ENCODE peak calls at places on chromosomes 7 and 10, in eight cellular contexts. P is kidney, B is colonic mucosa, U is PC-9, D is GM12878, T is body of pancreas, C is IMR-90, Z is GM23248. V is an unnamed sample.
A peak's percentile ranks its signal among the peaks of the same experiment; 100 is the strongest.

GRCh38 chr10:103855424-103855823 is at the start of gene SH3PXD2A:
- DNase-seq in P (no peak), B (no peak), U (peak; percentile 37), D (no peak), T (peak; percentile 48), C (no peak), Z (peak; percentile 64), V (peak; percentile 74)

GRCh38 chr10:29603516-29603915 is 31.3 kb downstream of the SVIL start:
- DNase-seq in P (no peak), B (no peak), U (no peak), D (no peak), T (no peak), C (no peak), Z (no peak), V (no peak)

GRCh38 chr7:24591152-24591551 is 17.9 kb downstream of the PALS2 start:
- DNase-seq in P (no peak), B (no peak), U (no peak), D (no peak), T (no peak), C (no peak), Z (no peak), V (no peak)

GRCh38 chr10:108039821-108040584 is 875.5 kb upstream of the SORCS1 start:
- DNase-seq in P (no peak), B (no peak), U (no peak), D (no peak), T (no peak), C (no peak), Z (no peak), V (no peak)

GRCh38 chr7:43655584-43655983 is 72.7 kb downstream of the STK17A start:
- DNase-seq in P (no peak), B (no peak), U (no peak), D (no peak), T (no peak), C (no peak), Z (no peak), V (no peak)

GRCh38 chr10:70880077-70880534 is 8.3 kb downstream of the PCBD1 start:
- DNase-seq in P (peak; percentile 80), B (peak; percentile 86), U (peak; percentile 76), D (peak; percentile 32), T (peak; percentile 84), C (peak; percentile 79), Z (peak; percentile 82), V (peak; percentile 77)

GRCh38 chr10:124665091-124665490 is 79.1 kb downstream of the FAM53B start:
- DNase-seq in P (no peak), B (no peak), U (no peak), D (no peak), T (no peak), C (no peak), Z (no peak), V (no peak)

GRCh38 chr10:79488303-79488702 is 24.0 kb upstream of the EIF5AL1 start:
- DNase-seq in P (peak; percentile 90), B (peak; percentile 49), U (peak; percentile 80), D (no peak), T (peak; percentile 36), C (peak; percentile 92), Z (peak; percentile 96), V (no peak)

GRCh38 chr7:25857376-25858067 is 294.5 kb upstream of the NFE2L3 start:
- DNase-seq in P (peak; percentile 87), B (peak; percentile 92), U (no peak), D (no peak), T (no peak), C (peak; percentile 55), Z (peak; percentile 83), V (no peak)

DNA sequence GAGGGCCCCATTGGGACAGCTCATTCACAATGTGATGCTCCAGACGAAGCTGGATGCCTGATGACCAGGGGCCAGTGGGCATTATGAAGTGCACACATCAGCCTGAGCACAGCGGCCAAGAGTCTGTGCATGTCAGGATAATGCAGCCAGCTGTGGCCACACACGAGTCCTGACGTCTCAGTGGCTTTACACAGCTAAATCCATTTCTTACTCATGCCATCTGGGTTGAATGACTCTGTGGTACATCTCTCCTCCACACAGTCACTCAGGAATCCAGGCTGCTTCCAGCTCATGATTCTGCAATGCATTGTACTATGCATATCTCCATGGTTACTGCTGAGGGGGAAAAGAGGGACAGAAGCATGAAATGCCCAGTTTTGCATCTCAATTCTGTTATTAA is 123.6 kb downstream of the PRLHR start:
- DNase-seq in P (no peak), B (no peak), U (no peak), D (no peak), T (no peak), C (peak; percentile 44), Z (peak; percentile 79), V (no peak)
- H3K27ac ChIP-seq in P (no peak overlapping the region), B (no peak overlapping the region), U (no peak overlapping the region), D (no peak overlapping the region), T (no peak overlapping the region), C (no peak overlapping the region), Z (peak overlapping the region; percentile 57), V (no peak overlapping the region)

GRCh38 chr10:13659887-13660544 is 73.3 kb downstream of the PRPF18 start:
- DNase-seq in P (no peak), B (peak; percentile 61), U (peak; percentile 38), D (peak; percentile 17), T (peak; percentile 57), C (peak; percentile 50), Z (peak; percentile 77), V (peak; percentile 83)
- H3K27ac ChIP-seq in P (no peak overlapping the region), B (no peak overlapping the region), U (no peak overlapping the region), D (peak overlapping the region; percentile 37), T (peak overlapping the region; percentile 13), C (peak overlapping the region; percentile 18), Z (peak overlapping the region; percentile 41), V (peak overlapping the region; percentile 73)

DNA sequence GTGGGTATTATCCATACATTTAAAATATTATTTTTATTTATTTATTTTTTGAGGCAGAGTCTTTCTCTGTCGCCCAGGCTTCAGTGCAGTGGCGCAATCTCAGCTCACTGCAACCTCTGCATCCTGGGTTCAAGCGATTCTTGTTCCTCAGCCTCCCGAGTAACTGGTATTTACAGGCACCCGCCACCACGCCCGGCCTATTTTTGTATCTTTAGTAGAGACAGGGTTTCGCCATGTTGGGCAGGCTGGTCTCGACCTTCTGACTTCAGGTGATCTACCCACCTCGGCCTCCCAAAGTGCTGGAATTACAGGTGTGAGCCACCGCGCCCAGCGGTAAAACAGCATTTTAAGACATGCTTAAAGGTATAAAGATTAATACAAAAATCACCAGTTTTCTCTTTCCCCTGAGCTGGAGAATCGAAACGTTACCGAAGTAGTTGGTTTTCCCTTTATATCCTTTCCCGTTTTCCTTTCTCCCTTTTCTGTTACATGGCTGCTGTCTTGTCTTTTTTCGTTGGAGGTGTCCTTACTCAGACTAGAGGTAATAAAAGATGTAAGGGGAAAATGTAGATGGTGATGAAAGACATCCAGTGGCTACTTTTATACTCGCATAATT is 1.7 kb downstream of the ARL5B start:
- DNase-seq in P (no peak), B (no peak), U (no peak), D (no peak), T (no peak), C (no peak), Z (no peak), V (no peak)
- H3K27ac ChIP-seq in P (no peak overlapping the region), B (peak overlapping the region; percentile 97), U (no peak overlapping the region), D (peak overlapping the region; percentile 100), T (peak overlapping the region; percentile 94), C (no peak overlapping the region), Z (no peak overlapping the region), V (no peak overlapping the region)

GRCh38 chr10:96269438-96270300 is 1.7 kb downstream of the BLNK start:
- DNase-seq in P (no peak), B (peak; percentile 68), U (no peak), D (no peak), T (no peak), C (no peak), Z (no peak), V (no peak)

GRCh38 chr10:96270564-96270963 is 805 bp downstream of the BLNK start:
- DNase-seq in P (no peak), B (peak; percentile 26), U (no peak), D (no peak), T (no peak), C (no peak), Z (no peak), V (no peak)

GRCh38 chr10:96271017-96271815 is at the start of gene BLNK:
- DNase-seq in P (peak; percentile 83), B (peak; percentile 80), U (peak; percentile 35), D (peak; percentile 92), T (peak; percentile 90), C (peak; percentile 33), Z (peak; percentile 23), V (peak; percentile 85)

GRCh38 chr10:96272986-96273280 is 1.6 kb upstream of the BLNK start:
- DNase-seq in P (no peak), B (no peak), U (no peak), D (no peak), T (no peak), C (no peak), Z (no peak), V (no peak)

DNA sequence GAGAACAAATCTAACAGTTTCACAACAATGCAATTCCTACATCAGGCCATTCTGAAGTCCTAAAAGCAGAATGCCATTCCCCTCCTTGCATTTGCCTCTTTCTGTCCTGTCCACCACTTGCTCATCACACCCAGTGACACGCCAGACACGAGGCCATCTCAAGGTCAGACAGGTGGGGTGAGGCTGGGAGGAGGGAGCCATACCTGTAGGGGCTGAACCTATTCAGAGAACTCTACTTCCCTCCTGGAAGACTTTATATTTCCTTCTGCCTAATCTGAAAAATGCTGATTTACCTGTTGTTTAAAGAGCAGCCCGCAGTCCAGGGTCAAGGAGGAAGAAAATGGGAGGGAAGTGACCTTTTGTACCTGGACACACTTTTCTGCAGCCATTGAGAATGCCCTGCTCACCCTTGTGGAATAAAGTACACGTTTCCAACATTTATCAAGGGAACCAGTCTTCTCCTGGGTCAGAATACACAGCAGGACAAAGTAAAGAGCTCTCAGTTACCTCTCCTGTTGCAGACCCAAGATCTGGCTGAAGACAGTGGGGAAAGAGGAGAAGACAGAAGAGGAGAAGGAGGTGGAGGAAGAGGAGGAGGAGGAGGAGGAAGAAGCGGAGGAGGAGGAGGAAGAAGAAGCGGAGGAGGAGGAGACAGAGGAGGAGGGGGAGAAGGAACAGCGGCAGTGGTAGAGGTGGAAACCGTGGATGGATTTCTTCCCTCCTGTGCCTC is 1.1 kb upstream of the BLNK start:
- DNase-seq in P (no peak), B (peak; percentile 55), U (no peak), D (no peak), T (no peak), C (no peak), Z (no peak), V (no peak)
- H3K27ac ChIP-seq in P (peak overlapping the region; percentile 78), B (peak overlapping the region; percentile 92), U (no peak overlapping the region), D (peak overlapping the region; percentile 98), T (peak overlapping the region; percentile 92), C (no peak overlapping the region), Z (no peak overlapping the region), V (peak overlapping the region; percentile 83)

GRCh38 chr10:59621771-59622170 is 87.9 kb downstream of the SLC16A9 start:
- DNase-seq in P (no peak), B (no peak), U (no peak), D (no peak), T (no peak), C (no peak), Z (no peak), V (no peak)

GRCh38 chr10:59622320-59622901 is 87.2 kb downstream of the SLC16A9 start:
- DNase-seq in P (no peak), B (peak; percentile 60), U (peak; percentile 25), D (no peak), T (peak; percentile 49), C (peak; percentile 61), Z (peak; percentile 60), V (no peak)

GRCh38 chr10:59624951-59625350 is 84.7 kb downstream of the SLC16A9 start:
- DNase-seq in P (no peak), B (no peak), U (no peak), D (no peak), T (no peak), C (no peak), Z (no peak), V (no peak)

GRCh38 chr10:59623823-59624535 is 85.7 kb downstream of the SLC16A9 start:
- DNase-seq in P (no peak), B (no peak), U (no peak), D (no peak), T (no peak), C (no peak), Z (no peak), V (no peak)

GRCh38 chr10:59623100-59623822 is 86.4 kb downstream of the SLC16A9 start:
- DNase-seq in P (no peak), B (no peak), U (no peak), D (no peak), T (no peak), C (no peak), Z (no peak), V (no peak)
- H3K27ac ChIP-seq in P (no peak overlapping the region), B (no peak overlapping the region), U (no peak overlapping the region), D (no peak overlapping the region), T (no peak overlapping the region), C (no peak overlapping the region), Z (no peak overlapping the region), V (no peak overlapping the region)

V was measured in upper lobe of right lung.